ENCODE peak calls at places on chromosomes 11 and 22, in five cellular contexts. Q is heart right ventricle; Y is aorta; R is CD4-positive, alpha-beta memory T cell; U is uterus. I is an unnamed sample.

GRCh38 chr11:126833020-126833419 is 167.6 kb downstream of the KIRREL3 start:
- DNase-seq in Q (no peak), Y (no peak), R (no peak), U (no peak), I (no peak)

GRCh38 chr11:37449146-37449545 is 851.1 kb upstream of the RAG2 start:
- DNase-seq in Q (no peak), Y (no peak), R (no peak), U (no peak), I (peak; percentile 6)

GRCh38 chr11:132576706-132577105 is 955.6 kb downstream of the OPCML start:
- DNase-seq in Q (no peak), Y (no peak), R (no peak), U (no peak), I (peak; percentile 36)

GRCh38 chr11:71086687-71087258 is 165.6 kb downstream of the SHANK2 start:
- DNase-seq in Q (no peak), Y (no peak), R (no peak), U (no peak), I (peak; percentile 86)

GRCh38 chr22:17114173-17114957 is 6.8 kb downstream of the TMEM121B start:
- DNase-seq in Q (no peak), Y (no peak), R (no peak), U (no peak), I (peak; percentile 19)

GRCh38 chr11:110050201-110050506 is 43.0 kb upstream of the ZC3H12C start:
- DNase-seq in Q (no peak), Y (no peak), R (no peak), U (no peak), I (peak; percentile 6)

GRCh38 chr11:113261709-113262475 is 52.5 kb upstream of the TTC12 start:
- DNase-seq in Q (no peak), Y (no peak), R (no peak), U (no peak), I (no peak)

GRCh38 chr11:67119577-67120391 is 721 bp downstream of the KDM2A start:
- DNase-seq in Q (peak; percentile 23), Y (no peak), R (peak; percentile 27), U (peak; percentile 21), I (peak; percentile 59)

GRCh38 chr22:33000342-33001280 is 57.6 kb downstream of the SYN3 start:
- DNase-seq in Q (peak; percentile 74), Y (peak; percentile 60), R (peak; percentile 4), U (peak; percentile 44), I (peak; percentile 90)

GRCh38 chr22:40620464-40621046 is 16.0 kb downstream of the MRTFA start:
- DNase-seq in Q (no peak), Y (no peak), R (no peak), U (no peak), I (no peak)

GRCh38 chr11:15965562-15966250 is 390.6 kb downstream of the SOX6 start:
- DNase-seq in Q (no peak), Y (no peak), R (no peak), U (no peak), I (no peak)

GRCh38 chr22:49153921-49154320 is 673.8 kb downstream of the BRD1 start:
- DNase-seq in Q (no peak), Y (no peak), R (no peak), U (no peak), I (no peak)

GRCh38 chr11:129881570-129882170 is 13.7 kb downstream of the NFRKB start:
- DNase-seq in Q (no peak), Y (no peak), R (no peak), U (no peak), I (peak; percentile 82)

GRCh38 chr11:93727985-93728791 is 13.1 kb downstream of the TAF1D start:
- DNase-seq in Q (no peak), Y (no peak), R (no peak), U (no peak), I (no peak)

GRCh38 chr11:8604078-8604723 is 10.2 kb upstream of the STK33 start:
- DNase-seq in Q (peak; percentile 46), Y (peak; percentile 67), R (no peak), U (peak; percentile 74), I (peak; percentile 76)

GRCh38 chr22:48800886-48801607 is 1026.6 kb downstream of the BRD1 start:
- DNase-seq in Q (no peak), Y (no peak), R (no peak), U (no peak), I (no peak)

GRCh38 chr11:72631806-72632731 is 42.2 kb downstream of the PDE2A start:
- DNase-seq in Q (peak; percentile 74), Y (no peak), R (no peak), U (peak; percentile 55), I (peak; percentile 61)

GRCh38 chr11:99505319-99505718 is 484.6 kb downstream of the CNTN5 start:
- DNase-seq in Q (no peak), Y (no peak), R (no peak), U (no peak), I (no peak)

GRCh38 chr11:100574894-100575769 is 112.0 kb upstream of the ARHGAP42 start:
- DNase-seq in Q (no peak), Y (no peak), R (no peak), U (no peak), I (no peak)

GRCh38 chr11:43327987-43328386 is 16.2 kb downstream of the API5 start:
- DNase-seq in Q (no peak), Y (no peak), R (no peak), U (no peak), I (no peak)

GRCh38 chr11:91639359-91639758 is 585.3 kb upstream of the FAT3 start:
- DNase-seq in Q (no peak), Y (no peak), R (no peak), U (no peak), I (no peak)

GRCh38 chr11:17287058-17287457 is 10.5 kb downstream of the NUCB2 start:
- DNase-seq in Q (no peak), Y (no peak), R (no peak), U (no peak), I (no peak)

GRCh38 chr11:3686751-3687150 is 15.6 kb upstream of the CHRNA10 start:
- DNase-seq in Q (no peak), Y (no peak), R (no peak), U (no peak), I (no peak)

GRCh38 chr22:38238519-38239051 is 34.2 kb downstream of the TMEM184B start:
- DNase-seq in Q (no peak), Y (no peak), R (no peak), U (peak; percentile 61), I (no peak)

GRCh38 chr11:19819148-19819547 is 106.5 kb downstream of the NAV2 start:
- DNase-seq in Q (no peak), Y (no peak), R (no peak), U (no peak), I (no peak)

GRCh38 chr22:40405178-40406062 is 35.0 kb downstream of the SGSM3 start:
- DNase-seq in Q (no peak), Y (no peak), R (no peak), U (no peak), I (peak; percentile 49)

GRCh38 chr22:32932176-32932575 is 126.0 kb downstream of the SYN3 start:
- DNase-seq in Q (no peak), Y (no peak), R (no peak), U (no peak), I (no peak)

GRCh38 chr22:41078975-41079374 is 13.4 kb upstream of the EP300 start:
- DNase-seq in Q (no peak), Y (no peak), R (no peak), U (no peak), I (no peak)

GRCh38 chr11:102187416-102188125 is 77.3 kb downstream of the YAP1 start:
- DNase-seq in Q (no peak), Y (no peak), R (no peak), U (no peak), I (no peak)

GRCh38 chr11:68938816-68939582 is 35.3 kb downstream of the IGHMBP2 start:
- DNase-seq in Q (no peak), Y (no peak), R (no peak), U (no peak), I (peak; percentile 48)

GRCh38 chr22:29817724-29818123 is 20.4 kb downstream of the ASCC2 start:
- DNase-seq in Q (no peak), Y (no peak), R (no peak), U (no peak), I (no peak)

GRCh38 chr22:29825578-29825977 is 12.5 kb downstream of the ASCC2 start:
- DNase-seq in Q (no peak), Y (no peak), R (no peak), U (no peak), I (peak; percentile 23)

GRCh38 chr22:29820941-29821789 is 16.9 kb downstream of the ASCC2 start:
- DNase-seq in Q (peak; percentile 81), Y (peak; percentile 86), R (no peak), U (peak; percentile 37), I (no peak)

GRCh38 chr22:29824677-29825076 is 13.4 kb downstream of the ASCC2 start:
- DNase-seq in Q (peak; percentile 23), Y (peak; percentile 68), R (no peak), U (no peak), I (no peak)

DNA sequence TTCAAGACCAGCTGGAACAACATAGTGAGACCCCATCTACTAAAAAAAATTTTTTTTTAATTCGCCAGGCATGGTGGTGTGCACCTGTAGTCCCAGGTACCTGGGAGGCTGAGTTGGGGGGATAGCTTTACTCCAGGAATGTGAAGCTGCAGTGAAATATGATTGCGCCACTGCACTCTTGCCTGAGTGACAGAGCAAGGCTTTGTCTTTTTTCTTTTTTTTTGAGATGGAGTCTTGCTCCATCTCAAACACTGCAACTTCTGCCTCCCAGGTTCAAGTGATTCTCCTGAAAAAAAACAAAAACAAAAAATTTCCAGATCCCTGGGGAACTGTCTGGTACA is 16.3 kb downstream of the ASCC2 start:
- DNase-seq in Q (no peak), Y (no peak), R (no peak), U (no peak), I (no peak)
- H3K36me3 ChIP-seq in Q (peaks cover 3% of the 10 kb centered on the region), Y (peaks cover 8% of the 10 kb centered on the region), R (peaks cover 52% of the 10 kb centered on the region), U (no peaks in the 10 kb centered on the region), I (peaks cover 12% of the 10 kb centered on the region)

DNA sequence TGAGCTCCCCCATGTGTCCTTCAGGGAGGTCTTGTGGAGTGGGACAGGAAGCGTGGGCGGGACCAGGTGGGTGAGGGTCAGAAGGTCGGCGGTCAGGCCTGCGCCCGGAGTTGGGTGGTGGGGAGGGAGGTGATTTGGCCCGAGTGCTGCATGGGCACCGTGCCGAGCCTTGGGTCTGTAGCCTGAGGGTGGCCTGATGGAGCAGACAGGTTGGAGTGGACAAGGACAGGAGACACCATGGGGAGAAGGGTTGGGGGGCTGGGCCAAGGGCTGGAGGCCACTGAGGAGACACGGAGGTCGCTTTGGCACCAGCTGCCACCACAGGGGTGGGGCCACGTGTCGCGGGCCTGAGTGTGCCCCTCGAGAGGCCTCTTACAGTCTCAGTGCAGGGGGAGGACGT is 53.1 kb downstream of the AP2A2 start:
- DNase-seq in Q (no peak), Y (no peak), R (no peak), U (no peak), I (no peak)
- H3K36me3 ChIP-seq in Q (no peaks in the 10 kb centered on the region), Y (peaks cover 5% of the 10 kb centered on the region), R (peaks cover 20% of the 10 kb centered on the region), U (no peaks in the 10 kb centered on the region), I (peaks cover 13% of the 10 kb centered on the region)

GRCh38 chr11:117385471-117385870 is 57.8 kb downstream of the CEP164 start:
- DNase-seq in Q (no peak), Y (no peak), R (no peak), U (no peak), I (no peak)
- H3K36me3 ChIP-seq in Q (no peaks in the 10 kb centered on the region), Y (peaks cover 13% of the 10 kb centered on the region), R (peaks cover 6% of the 10 kb centered on the region), U (no peaks in the 10 kb centered on the region), I (peaks cover 5% of the 10 kb centered on the region)

GRCh38 chr11:74639533-74639932 is 47.2 kb downstream of the POLD3 start:
- DNase-seq in Q (no peak), Y (no peak), R (no peak), U (no peak), I (no peak)
- H3K36me3 ChIP-seq in Q (no peaks in the 10 kb centered on the region), Y (peaks cover 6% of the 10 kb centered on the region), R (peaks cover 29% of the 10 kb centered on the region), U (no peaks in the 10 kb centered on the region), I (peaks cover 6% of the 10 kb centered on the region)

GRCh38 chr22:26364066-26365015 is 64.7 kb upstream of the ASPHD2 start:
- DNase-seq in Q (peak; percentile 17), Y (peak; percentile 66), R (peak; percentile 33), U (peak; percentile 31), I (peak; percentile 68)
- H3K36me3 ChIP-seq in Q (no peaks in the 10 kb centered on the region), Y (no peaks in the 10 kb centered on the region), R (no peaks in the 10 kb centered on the region), U (no peaks in the 10 kb centered on the region), I (no peaks in the 10 kb centered on the region)

GRCh38 chr22:30940655-30941362 is 27.8 kb downstream of the MORC2 start:
- DNase-seq in Q (no peak), Y (no peak), R (peak; percentile 49), U (no peak), I (no peak)
- H3K36me3 ChIP-seq in Q (no peaks in the 10 kb centered on the region), Y (peaks cover 19% of the 10 kb centered on the region), R (peaks cover 47% of the 10 kb centered on the region), U (no peaks in the 10 kb centered on the region), I (peaks cover 74% of the 10 kb centered on the region)